ENCODE peak calls at places on chromosomes 16 and 17, in six cellular contexts. I, A, F, R, X and O are unnamed samples.

GRCh38 chr16:54355251-54355650 is 68.7 kb upstream of the IRX3 start:
- DNase-seq in A (no peak), R (no peak), F (no peak), I (no peak), X (no peak), O (peak)

GRCh38 chr17:60598001-60598736 is 1.8 kb upstream of the PPM1D start:
- DNase-seq in I (no peak), X (no peak), F (no peak), A (no peak), R (no peak), O (peak)

GRCh38 chr16:74999683-75000480 is 1.1 kb downstream of the ZNRF1 start:
- DNase-seq in A (peak), I (no peak), R (peak), X (peak), F (no peak), O (peak)

GRCh38 chr16:3017806-3018506 is at the start of gene CLDN6:
- DNase-seq in R (peak), I (no peak), X (no peak), F (no peak), A (peak), O (no peak)

GRCh38 chr17:80951121-80952090 is 40.2 kb upstream of the CHMP6 start:
- DNase-seq in X (no peak), A (no peak), R (no peak), F (no peak), I (no peak), O (no peak)

GRCh38 chr17:80643700-80644099 is 99.1 kb downstream of the RPTOR start:
- DNase-seq in R (no peak), X (no peak), I (no peak), F (no peak), A (no peak), O (no peak)

GRCh38 chr16:73019456-73020362 is 28.2 kb downstream of the ZFHX3 start:
- DNase-seq in X (no peak), R (no peak), F (no peak), A (peak), I (peak), O (peak)

GRCh38 chr17:3890082-3890892 is 2.6 kb downstream of the CAMKK1 start:
- DNase-seq in X (no peak), R (peak), F (no peak), A (peak), I (peak), O (peak)

GRCh38 chr17:39920218-39921210 is 2.1 kb upstream of the GSDMB start:
- DNase-seq in X (no peak), I (no peak), F (no peak), A (no peak), R (no peak), O (peak)

GRCh38 chr17:70767102-70767701 is 597.9 kb downstream of the KCNJ2 start:
- DNase-seq in F (no peak), R (no peak), X (peak), A (no peak), I (peak), O (peak)

GRCh38 chr17:81180836-81181810 is 15.1 kb upstream of the AATK start:
- DNase-seq in I (no peak), A (no peak), F (no peak), X (no peak), R (no peak), O (no peak)

GRCh38 chr17:260031-260791 is 78.8 kb upstream of the DOC2B start:
- DNase-seq in X (no peak), A (no peak), F (no peak), I (no peak), R (no peak), O (no peak)

DNA sequence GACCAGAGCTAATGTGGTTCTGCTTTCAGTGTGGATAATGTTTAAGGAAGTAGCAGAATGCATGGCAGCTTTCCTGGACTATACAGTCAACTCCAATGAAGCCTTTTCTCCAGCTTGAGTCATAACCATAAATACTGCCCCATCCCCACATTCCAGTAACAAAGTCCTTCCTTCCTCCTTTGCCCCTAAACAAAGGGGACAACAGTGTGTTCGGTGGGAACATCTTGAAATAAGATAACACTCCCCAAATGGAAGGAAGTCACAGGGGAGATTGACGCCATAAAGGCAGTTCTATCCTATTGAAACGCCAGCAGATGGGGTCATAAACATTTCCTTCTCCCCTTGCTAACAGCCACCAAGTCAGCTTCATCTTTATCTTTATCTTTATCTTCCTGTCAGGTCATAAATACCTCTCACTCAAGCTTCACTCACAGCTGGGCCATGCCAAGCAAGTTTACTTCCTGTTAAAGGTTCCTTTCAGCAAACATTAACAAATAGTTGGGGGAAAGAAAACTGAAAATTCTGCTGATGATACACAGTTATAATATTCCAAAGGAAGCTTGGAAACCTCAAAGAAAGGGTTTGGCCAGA is 136.7 kb downstream of the SNX11 start:
- DNase-seq in I (peak), X (no peak), R (no peak), F (no peak), A (peak), O (peak)
- TF ChIP-seq MYC in I (no peak), X (no peak), R (no peak), F (no peak), A (no peak), O (no peak)

GRCh38 chr16:30183236-30183960 is at the start of gene CORO1A:
- DNase-seq in I (peak), F (peak), A (peak), R (peak), X (peak), O (peak)
- TF ChIP-seq POLR2A in I (peak), F (peak), A (peak), R (no peak), X (no peak), O (peak)

DNA sequence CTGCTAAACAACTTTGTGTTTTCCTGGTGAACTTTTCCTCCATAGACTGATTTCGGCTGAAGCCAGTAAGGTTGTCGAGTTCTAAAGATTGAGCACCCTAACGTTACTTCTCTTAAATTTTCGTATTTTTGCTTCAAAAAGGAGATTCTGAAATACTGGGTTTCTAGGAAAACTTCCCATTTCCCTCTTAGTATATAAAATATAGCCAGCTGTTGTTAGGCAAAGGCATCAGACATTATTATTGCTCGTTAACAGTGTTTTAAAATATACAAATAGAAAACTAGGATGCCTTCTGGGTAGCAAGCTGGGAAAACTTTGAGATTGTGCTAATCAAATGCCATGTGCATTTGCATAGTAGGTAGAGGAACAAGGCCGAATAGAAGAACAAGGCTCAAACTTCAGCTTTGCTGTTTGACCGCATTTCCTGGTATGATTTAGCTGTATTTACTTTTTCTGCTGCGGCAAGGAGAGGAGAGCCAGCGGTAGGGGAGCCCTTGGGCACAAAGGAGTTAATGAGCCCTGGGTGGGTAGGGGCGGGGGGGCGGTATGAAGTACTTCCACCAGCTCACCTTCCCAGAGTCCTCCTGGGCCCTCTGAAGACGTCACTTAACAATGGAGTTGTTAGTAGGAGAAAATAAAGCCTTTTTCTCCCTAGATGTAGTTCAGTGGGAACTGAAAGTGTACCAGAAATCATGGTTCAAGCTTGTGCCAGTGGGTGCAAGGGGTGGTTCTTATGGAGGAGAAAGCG is 151.9 kb downstream of the MSI2 start:
- DNase-seq in A (no peak), X (peak), R (no peak), I (no peak), F (peak), O (no peak)
- TF ChIP-seq MYC in A (no peak), X (no peak), R (no peak), I (no peak), F (no peak), O (no peak)

GRCh38 chr17:32126325-32126724 is 16.0 kb upstream of the RHOT1 start:
- DNase-seq in R (no peak), X (no peak), A (no peak), F (no peak), I (no peak), O (no peak)

GRCh38 chr17:32125848-32126153 is 16.5 kb upstream of the RHOT1 start:
- DNase-seq in I (no peak), F (no peak), A (no peak), R (no peak), X (no peak), O (no peak)

GRCh38 chr17:32126746-32127145 is 15.6 kb upstream of the RHOT1 start:
- DNase-seq in X (no peak), F (no peak), I (no peak), R (no peak), A (no peak), O (no peak)

GRCh38 chr17:32123782-32124181 is 18.5 kb upstream of the RHOT1 start:
- DNase-seq in F (no peak), X (no peak), A (no peak), I (peak), R (no peak), O (no peak)

GRCh38 chr17:32124985-32125847 is 17.1 kb upstream of the RHOT1 start:
- DNase-seq in I (peak), X (no peak), R (no peak), A (no peak), F (no peak), O (no peak)
- TF ChIP-seq POLR2A in I (no peak), X (no peak), R (no peak), A (no peak), F (no peak), O (no peak)

GRCh38 chr17:7613769-7614421 is 802 bp downstream of the FXR2 start:
- DNase-seq in A (peak), I (peak), X (no peak), F (no peak), R (no peak), O (no peak)
- TF ChIP-seq MYC in A (no peak), I (peak), X (no peak), F (no peak), R (no peak), O (no peak)

GRCh38 chr17:45302649-45303173 is 14.1 kb downstream of the MAP3K14 start:
- DNase-seq in I (no peak), X (no peak), R (no peak), F (peak), A (no peak), O (no peak)
- TF ChIP-seq POLR2A in I (no peak), X (no peak), R (no peak), F (peak), A (no peak), O (no peak)